ENCODE peak calls at places on chromosomes 4 and X, in six cellular contexts. One of them, this sample, is unnamed.

GRCh38 chr4:188127157-188127874 is 11.9 kb upstream of the TRIML1 start:
- DNase-seq in upper lobe of left lung: no peak
- DNase-seq in cardiac fibroblast: peak
- DNase-seq in MM.1S: no peak
- DNase-seq in SK-N-SH: no peak
- DNase-seq in hepatocyte: peak
- DNase-seq in this sample: no peak

GRCh38 chrX:1591863-1592127 is 391 bp downstream of the AKAP17A start:
- DNase-seq in MM.1S: no peak
- DNase-seq in cardiac fibroblast: no peak
- DNase-seq in upper lobe of left lung: no peak
- DNase-seq in hepatocyte: no peak
- DNase-seq in SK-N-SH: no peak
- DNase-seq in this sample: no peak

GRCh38 chrX:129772796-129773431 is 6.8 kb upstream of the SASH3 start:
- DNase-seq in cardiac fibroblast: no peak
- DNase-seq in upper lobe of left lung: no peak
- DNase-seq in MM.1S: peak
- DNase-seq in SK-N-SH: no peak
- DNase-seq in hepatocyte: no peak
- DNase-seq in this sample: no peak

GRCh38 chr4:7190668-7191545 is 1.4 kb upstream of the SORCS2 start:
- DNase-seq in upper lobe of left lung: no peak
- DNase-seq in SK-N-SH: no peak
- DNase-seq in hepatocyte: no peak
- DNase-seq in MM.1S: no peak
- DNase-seq in cardiac fibroblast: no peak
- DNase-seq in this sample: no peak

GRCh38 chr4:100984901-100985300 is 362.4 kb downstream of the PPP3CA start:
- DNase-seq in upper lobe of left lung: no peak
- DNase-seq in MM.1S: no peak
- DNase-seq in hepatocyte: no peak
- DNase-seq in SK-N-SH: no peak
- DNase-seq in cardiac fibroblast: peak
- DNase-seq in this sample: no peak

GRCh38 chr4:86359944-86360478 is at the start of gene MAPK10:
- DNase-seq in cardiac fibroblast: peak
- DNase-seq in upper lobe of left lung: no peak
- DNase-seq in SK-N-SH: peak
- DNase-seq in MM.1S: peak
- DNase-seq in hepatocyte: peak
- DNase-seq in this sample: no peak

GRCh38 chrX:152445926-152446325 is 5.2 kb downstream of the GABRA3 start:
- DNase-seq in MM.1S: no peak
- DNase-seq in upper lobe of left lung: no peak
- DNase-seq in hepatocyte: no peak
- DNase-seq in SK-N-SH: no peak
- DNase-seq in cardiac fibroblast: no peak
- DNase-seq in this sample: no peak

GRCh38 chr4:152243890-152244595 is 291.8 kb downstream of the FBXW7 start:
- DNase-seq in cardiac fibroblast: peak
- DNase-seq in SK-N-SH: no peak
- DNase-seq in MM.1S: no peak
- DNase-seq in upper lobe of left lung: no peak
- DNase-seq in hepatocyte: no peak
- DNase-seq in this sample: no peak

GRCh38 chrX:28847423-28847822 is 260.2 kb downstream of the IL1RAPL1 start:
- DNase-seq in MM.1S: no peak
- DNase-seq in cardiac fibroblast: peak
- DNase-seq in SK-N-SH: no peak
- DNase-seq in hepatocyte: peak
- DNase-seq in upper lobe of left lung: no peak
- DNase-seq in this sample: no peak

GRCh38 chrX:152641996-152642395 is 4.3 kb downstream of the GABRQ start:
- DNase-seq in hepatocyte: peak
- DNase-seq in cardiac fibroblast: peak
- DNase-seq in SK-N-SH: peak
- DNase-seq in upper lobe of left lung: no peak
- DNase-seq in MM.1S: no peak
- DNase-seq in this sample: no peak

GRCh38 chr4:95549246-95550138 is 719 bp upstream of the UNC5C start:
- DNase-seq in upper lobe of left lung: peak
- DNase-seq in cardiac fibroblast: peak
- DNase-seq in MM.1S: no peak
- DNase-seq in hepatocyte: peak
- DNase-seq in SK-N-SH: peak
- DNase-seq in this sample: no peak

GRCh38 chrX:81377329-81377728 is 175.4 kb downstream of the SH3BGRL start:
- DNase-seq in hepatocyte: peak
- DNase-seq in cardiac fibroblast: peak
- DNase-seq in MM.1S: peak
- DNase-seq in SK-N-SH: peak
- DNase-seq in upper lobe of left lung: no peak
- DNase-seq in this sample: no peak

GRCh38 chr4:4859010-4859798 is at the start of gene MSX1:
- DNase-seq in SK-N-SH: peak
- DNase-seq in MM.1S: peak
- DNase-seq in upper lobe of left lung: peak
- DNase-seq in hepatocyte: peak
- DNase-seq in cardiac fibroblast: peak
- DNase-seq in this sample: peak

GRCh38 chrX:44843318-44843702 is 511 bp upstream of the DUSP21 start:
- DNase-seq in MM.1S: no peak
- DNase-seq in SK-N-SH: no peak
- DNase-seq in hepatocyte: no peak
- DNase-seq in cardiac fibroblast: no peak
- DNase-seq in upper lobe of left lung: no peak
- DNase-seq in this sample: no peak

GRCh38 chr4:108170729-108171540 is 2.2 kb upstream of the LEF1 start:
- DNase-seq in upper lobe of left lung: no peak
- DNase-seq in MM.1S: no peak
- DNase-seq in SK-N-SH: no peak
- DNase-seq in cardiac fibroblast: no peak
- DNase-seq in hepatocyte: no peak
- DNase-seq in this sample: no peak

GRCh38 chrX:43870758-43871419 is 11.4 kb downstream of the MAOB start:
- DNase-seq in MM.1S: peak
- DNase-seq in hepatocyte: no peak
- DNase-seq in SK-N-SH: no peak
- DNase-seq in upper lobe of left lung: no peak
- DNase-seq in cardiac fibroblast: no peak
- DNase-seq in this sample: no peak

GRCh38 chr4:128725405-128725804 is 84.1 kb upstream of the JADE1 start:
- DNase-seq in MM.1S: no peak
- DNase-seq in upper lobe of left lung: no peak
- DNase-seq in hepatocyte: peak
- DNase-seq in cardiac fibroblast: no peak
- DNase-seq in SK-N-SH: no peak
- DNase-seq in this sample: no peak

GRCh38 chrX:10039821-10040793 is 72.9 kb downstream of the CLDN34 start:
- DNase-seq in SK-N-SH: no peak
- DNase-seq in hepatocyte: no peak
- DNase-seq in MM.1S: no peak
- DNase-seq in upper lobe of left lung: no peak
- DNase-seq in cardiac fibroblast: peak
- DNase-seq in this sample: no peak

GRCh38 chrX:1465261-1466231 is 12.8 kb upstream of the ASMTL start:
- DNase-seq in upper lobe of left lung: peak
- DNase-seq in SK-N-SH: no peak
- DNase-seq in hepatocyte: no peak
- DNase-seq in MM.1S: no peak
- DNase-seq in cardiac fibroblast: peak
- DNase-seq in this sample: no peak

GRCh38 chr4:110850461-110851447 is 227.9 kb upstream of the PITX2 start:
- DNase-seq in hepatocyte: peak
- DNase-seq in cardiac fibroblast: no peak
- DNase-seq in MM.1S: no peak
- DNase-seq in SK-N-SH: no peak
- DNase-seq in upper lobe of left lung: no peak
- DNase-seq in this sample: no peak

GRCh38 chr4:119785963-119786362 is 157.4 kb upstream of the PDE5A start:
- DNase-seq in MM.1S: peak
- DNase-seq in upper lobe of left lung: no peak
- DNase-seq in cardiac fibroblast: peak
- DNase-seq in SK-N-SH: no peak
- DNase-seq in hepatocyte: peak
- DNase-seq in this sample: no peak
- TF ChIP-seq CTCF in MM.1S: peak
- TF ChIP-seq CTCF in upper lobe of left lung: no peak
- TF ChIP-seq CTCF in cardiac fibroblast: no peak
- TF ChIP-seq CTCF in SK-N-SH: peak
- TF ChIP-seq CTCF in hepatocyte: peak
- TF ChIP-seq CTCF in this sample: peak

GRCh38 chr4:126495163-126495752 is 1137.5 kb upstream of the INTU start:
- DNase-seq in MM.1S: no peak
- DNase-seq in hepatocyte: no peak
- DNase-seq in upper lobe of left lung: no peak
- DNase-seq in cardiac fibroblast: no peak
- DNase-seq in SK-N-SH: no peak
- DNase-seq in this sample: no peak

DNA sequence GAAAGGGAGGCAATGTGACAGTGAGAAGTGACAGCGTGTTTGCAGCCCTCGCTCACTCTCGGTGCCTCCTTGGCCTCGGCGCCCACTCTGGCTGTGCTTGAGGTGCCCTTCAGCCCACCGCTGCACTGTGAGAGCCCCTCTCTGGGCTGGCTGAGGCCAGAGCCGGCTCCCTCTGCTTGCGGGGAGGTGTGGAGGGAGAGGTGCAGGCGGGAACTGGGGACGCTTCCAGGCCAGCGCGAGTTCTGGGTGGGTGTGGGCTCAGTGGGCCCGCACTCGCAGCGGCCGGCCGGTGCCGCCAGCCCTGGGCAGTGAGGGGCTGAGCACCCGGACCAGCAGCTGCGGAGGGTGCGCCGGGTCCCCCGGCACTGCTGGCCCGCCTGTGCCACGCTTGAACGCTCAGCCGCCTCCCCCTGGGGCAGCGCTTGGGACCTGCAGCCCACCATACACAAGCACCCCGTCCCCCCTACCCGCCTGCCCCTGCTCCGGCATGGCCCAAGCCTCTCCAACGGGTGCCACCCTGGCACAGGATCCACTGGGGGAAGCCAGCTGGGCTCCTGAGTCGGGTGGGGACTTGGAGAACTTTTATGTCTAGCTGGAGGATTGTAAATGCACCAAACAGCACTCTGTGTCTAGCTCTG is 1142.8 kb upstream of the INTU start:
- DNase-seq in SK-N-SH: no peak
- DNase-seq in cardiac fibroblast: no peak
- DNase-seq in MM.1S: no peak
- DNase-seq in hepatocyte: no peak
- DNase-seq in upper lobe of left lung: peak
- DNase-seq in this sample: no peak
- TF ChIP-seq CTCF in SK-N-SH: no peak
- TF ChIP-seq CTCF in cardiac fibroblast: no peak
- TF ChIP-seq CTCF in MM.1S: no peak
- TF ChIP-seq CTCF in hepatocyte: no peak
- TF ChIP-seq CTCF in upper lobe of left lung: no peak
- TF ChIP-seq CTCF in this sample: no peak

DNA sequence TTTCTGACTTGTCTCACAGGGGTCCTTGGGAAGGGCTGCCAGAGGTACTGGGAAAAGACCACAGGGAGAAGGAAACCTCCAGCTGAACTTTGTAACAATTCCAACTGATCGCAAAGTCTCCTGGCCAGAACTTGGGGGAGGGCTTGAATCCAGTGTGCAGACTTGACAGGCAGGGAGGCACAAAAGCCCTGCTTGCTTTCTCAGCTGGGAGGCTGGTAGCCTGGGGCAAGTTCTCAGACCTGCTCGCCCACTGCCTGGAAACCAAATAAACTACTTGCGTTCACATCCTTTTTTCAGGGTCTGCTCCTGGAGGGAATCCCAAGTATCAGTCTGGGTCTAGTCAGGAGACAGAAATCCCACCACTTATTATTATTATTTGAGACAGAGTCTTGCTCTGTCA is 48.0 kb upstream of the CASK start:
- DNase-seq in MM.1S: no peak
- DNase-seq in hepatocyte: no peak
- DNase-seq in SK-N-SH: no peak
- DNase-seq in cardiac fibroblast: no peak
- DNase-seq in upper lobe of left lung: no peak
- DNase-seq in this sample: no peak
- TF ChIP-seq CTCF in MM.1S: no peak
- TF ChIP-seq CTCF in hepatocyte: no peak
- TF ChIP-seq CTCF in SK-N-SH: no peak
- TF ChIP-seq CTCF in cardiac fibroblast: no peak
- TF ChIP-seq CTCF in upper lobe of left lung: no peak
- TF ChIP-seq CTCF in this sample: no peak

GRCh38 chrX:115896362-115896761 is 274.2 kb upstream of the AGTR2 start:
- DNase-seq in cardiac fibroblast: no peak
- DNase-seq in hepatocyte: no peak
- DNase-seq in MM.1S: no peak
- DNase-seq in upper lobe of left lung: no peak
- DNase-seq in SK-N-SH: no peak
- DNase-seq in this sample: no peak

GRCh38 chrX:115894087-115894486 is 276.5 kb upstream of the AGTR2 start:
- DNase-seq in MM.1S: peak
- DNase-seq in upper lobe of left lung: no peak
- DNase-seq in hepatocyte: no peak
- DNase-seq in cardiac fibroblast: peak
- DNase-seq in SK-N-SH: peak
- DNase-seq in this sample: no peak

GRCh38 chrX:115895678-115896329 is 274.7 kb upstream of the AGTR2 start:
- DNase-seq in upper lobe of left lung: no peak
- DNase-seq in SK-N-SH: no peak
- DNase-seq in hepatocyte: no peak
- DNase-seq in cardiac fibroblast: no peak
- DNase-seq in MM.1S: no peak
- DNase-seq in this sample: no peak

GRCh38 chrX:115892056-115892708 is 278.4 kb upstream of the AGTR2 start:
- DNase-seq in MM.1S: no peak
- DNase-seq in upper lobe of left lung: no peak
- DNase-seq in cardiac fibroblast: no peak
- DNase-seq in SK-N-SH: no peak
- DNase-seq in hepatocyte: peak
- DNase-seq in this sample: no peak

DNA sequence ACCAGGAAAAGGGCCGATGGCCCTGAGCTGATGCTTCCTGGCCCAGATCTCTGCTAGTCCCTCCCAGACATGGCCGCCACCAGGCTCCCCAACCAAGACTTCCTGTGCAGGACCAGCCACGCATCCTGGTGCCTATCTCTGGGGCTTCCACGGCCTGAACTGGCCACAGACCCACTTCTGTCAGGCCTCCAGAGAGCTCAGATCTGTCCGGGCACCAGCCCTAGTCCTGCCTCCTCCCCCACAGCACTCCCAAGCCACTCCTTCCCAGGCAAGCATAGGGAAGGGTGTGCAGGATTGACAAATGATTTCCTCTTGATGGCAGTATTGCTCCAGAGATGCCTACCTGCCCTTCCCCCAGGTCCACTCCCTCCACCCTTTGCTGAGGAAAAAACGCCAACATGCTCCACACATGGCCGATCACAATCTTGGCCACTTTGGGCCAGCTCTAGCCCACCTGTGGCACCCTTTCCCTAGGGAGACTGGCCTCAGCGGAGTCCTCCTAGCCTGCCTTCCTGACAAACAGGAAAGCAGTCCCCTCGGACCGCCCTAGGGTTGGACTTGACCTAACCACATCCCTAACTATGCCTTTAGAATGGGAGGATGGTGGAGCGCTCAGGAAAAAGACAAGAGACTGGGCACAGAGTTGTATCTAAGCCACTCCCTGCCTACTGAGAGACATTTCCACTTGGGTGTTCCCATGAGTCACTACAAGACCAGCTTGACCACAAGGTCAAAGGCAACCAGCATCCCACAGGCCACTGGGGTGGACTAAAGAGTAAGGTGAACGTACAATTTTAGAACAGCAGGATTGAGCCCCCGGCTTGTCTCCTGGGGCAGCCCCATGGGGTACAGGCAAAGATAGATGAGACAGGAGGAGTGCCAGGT is 277.5 kb upstream of the AGTR2 start:
- DNase-seq in MM.1S: peak
- DNase-seq in upper lobe of left lung: no peak
- DNase-seq in SK-N-SH: peak
- DNase-seq in cardiac fibroblast: peak
- DNase-seq in hepatocyte: no peak
- DNase-seq in this sample: no peak
- TF ChIP-seq CTCF in MM.1S: peak
- TF ChIP-seq CTCF in upper lobe of left lung: peak
- TF ChIP-seq CTCF in SK-N-SH: peak
- TF ChIP-seq CTCF in cardiac fibroblast: no peak
- TF ChIP-seq CTCF in hepatocyte: no peak
- TF ChIP-seq CTCF in this sample: no peak